ENCODE peak calls at places on chromosomes 1 and 21, in eight cellular contexts. Y is breast epithelium, G is psoas muscle, A is heart left ventricle, Q is thoracic aorta, V is right atrium auricular region, M is mesenchymal stem cell, I is body of pancreas. C is an unnamed sample. For H3K36me3, the result is how much of the 10 kb centered on the place peaks cover.

GRCh38 chr1:29912413-29912812 is 676.1 kb downstream of the PTPRU start:
- DNase-seq in Y (no peak), G (no peak), A (no peak), Q (no peak), V (no peak), M (peak), I (no peak), C (no peak)

GRCh38 chr1:7435276-7436055 is 335.6 kb upstream of the VAMP3 start:
- DNase-seq in Y (no peak), G (no peak), A (no peak), Q (no peak), V (no peak), M (no peak), I (no peak), C (no peak)

GRCh38 chr1:34155851-34156250 is 9.2 kb downstream of the CSMD2 start:
- DNase-seq in Y (no peak), G (no peak), A (no peak), Q (no peak), V (no peak), M (no peak), I (no peak), C (no peak)

GRCh38 chr1:33057095-33057494 is 20.4 kb upstream of the AK2 start:
- DNase-seq in Y (no peak), G (no peak), A (no peak), Q (no peak), V (no peak), M (no peak), I (no peak), C (no peak)

GRCh38 chr1:59692591-59692990 is 122.2 kb upstream of the HOOK1 start:
- DNase-seq in Y (no peak), G (no peak), A (no peak), Q (no peak), V (no peak), M (peak), I (no peak), C (no peak)

GRCh38 chr1:159200759-159201158 is 3.9 kb upstream of the ACKR1 start:
- DNase-seq in Y (no peak), G (no peak), A (no peak), Q (no peak), V (no peak), M (no peak), I (no peak), C (no peak)

GRCh38 chr1:109532365-109533136 is 7.1 kb upstream of the GPR61 start:
- DNase-seq in Y (peak), G (peak), A (peak), Q (peak), V (peak), M (peak), I (peak), C (peak)

GRCh38 chr1:52403566-52404115 is 582 bp downstream of the ORC1 start:
- DNase-seq in Y (no peak), G (no peak), A (no peak), Q (no peak), V (no peak), M (peak), I (peak), C (no peak)

GRCh38 chr1:113615425-113615824 is 143.9 kb downstream of the PHTF1 start:
- DNase-seq in Y (no peak), G (no peak), A (no peak), Q (no peak), V (no peak), M (no peak), I (no peak), C (no peak)

GRCh38 chr21:32253215-32253641 is 25.6 kb downstream of the MIS18A start:
- DNase-seq in Y (no peak), G (no peak), A (peak), Q (no peak), V (peak), M (peak), I (peak), C (no peak)

GRCh38 chr21:32888971-32889370 is 117.4 kb upstream of the PAXBP1 start:
- DNase-seq in Y (no peak), G (no peak), A (no peak), Q (no peak), V (no peak), M (no peak), I (no peak), C (no peak)

GRCh38 chr1:43531453-43531905 is 796 bp downstream of the PTPRF start:
- DNase-seq in Y (no peak), G (no peak), A (no peak), Q (no peak), V (no peak), M (peak), I (peak), C (peak)

GRCh38 chr21:29449306-29449940 is 150.7 kb downstream of the BACH1 start:
- DNase-seq in Y (no peak), G (no peak), A (no peak), Q (no peak), V (no peak), M (no peak), I (no peak), C (no peak)

GRCh38 chr1:65170511-65171142 is 22.6 kb downstream of the AK4 start:
- DNase-seq in Y (peak), G (no peak), A (no peak), Q (no peak), V (no peak), M (peak), I (peak), C (no peak)

GRCh38 chr1:77768006-77768405 is 8.4 kb upstream of the USP33 start:
- DNase-seq in Y (no peak), G (no peak), A (no peak), Q (no peak), V (no peak), M (no peak), I (no peak), C (no peak)

DNA sequence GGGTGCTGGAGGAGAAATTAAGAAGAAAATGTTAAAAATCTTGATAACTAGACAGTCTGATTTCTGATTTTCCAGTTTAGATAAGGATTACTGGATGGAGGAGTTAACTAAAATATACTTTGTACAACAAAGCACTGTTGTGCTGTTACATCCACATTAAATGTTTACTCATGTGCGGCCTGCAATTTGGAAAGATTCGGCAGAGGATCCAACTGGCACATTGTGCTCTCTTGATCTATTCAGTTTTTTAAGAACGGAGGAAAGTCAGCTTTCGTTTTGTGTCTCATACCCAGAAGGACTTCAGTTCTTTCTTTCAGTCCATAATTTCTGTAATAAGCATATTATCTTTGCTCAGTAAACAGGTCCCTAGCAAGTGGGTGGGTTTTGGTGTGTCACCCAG is 52.5 kb downstream of the UCK2 start:
- DNase-seq in Y (no peak), G (no peak), A (no peak), Q (no peak), V (no peak), M (no peak), I (no peak), C (no peak)
- H3K27ac ChIP-seq in Y (peak), G (no peak), A (no peak), Q (no peak), V (no peak), M (no peak), I (no peak), C (no peak)

GRCh38 chr1:35447278-35447677 is 109.9 kb downstream of the KIAA0319L start:
- DNase-seq in Y (no peak), G (no peak), A (no peak), Q (no peak), V (no peak), M (peak), I (no peak), C (no peak)
- H3K36me3 ChIP-seq in Y (under half), G (under half), A (half or more), Q (under half), V (half or more), M (under half), I (under half), C (half or more)

GRCh38 chr1:161244888-161245287 is 6.9 kb upstream of the NR1I3 start:
- DNase-seq in Y (no peak), G (no peak), A (no peak), Q (no peak), V (no peak), M (no peak), I (peak), C (no peak)

GRCh38 chr1:161238039-161238473 is at the start of gene NR1I3:
- DNase-seq in Y (no peak), G (no peak), A (no peak), Q (no peak), V (no peak), M (no peak), I (no peak), C (no peak)

GRCh38 chr1:161235957-161236775 is 1.8 kb downstream of the NR1I3 start:
- DNase-seq in Y (no peak), G (no peak), A (no peak), Q (no peak), V (no peak), M (no peak), I (no peak), C (no peak)

GRCh38 chr1:161242313-161242712 is 4.3 kb upstream of the NR1I3 start:
- DNase-seq in Y (no peak), G (no peak), A (no peak), Q (no peak), V (no peak), M (no peak), I (no peak), C (no peak)

DNA sequence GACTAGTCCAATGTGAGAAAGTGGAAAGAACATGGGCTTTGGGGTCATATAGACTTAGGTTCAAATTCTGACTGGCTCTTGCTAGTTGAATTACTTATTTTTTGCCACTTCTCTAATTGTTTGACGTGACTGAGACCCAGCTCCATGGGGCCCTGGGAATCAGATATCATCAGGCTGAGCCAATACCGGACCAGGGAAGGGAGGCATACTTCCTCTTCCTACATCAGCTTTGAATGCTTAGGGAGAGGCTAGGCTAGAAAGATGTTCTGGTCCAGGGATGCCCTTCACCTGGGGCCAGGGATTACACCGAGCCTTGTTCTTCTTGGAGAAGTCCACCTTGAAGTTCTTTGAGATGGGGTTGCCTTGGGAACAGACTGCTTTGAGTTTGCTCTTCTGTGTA is 3.7 kb upstream of the NR1I3 start:
- DNase-seq in Y (no peak), G (no peak), A (no peak), Q (no peak), V (no peak), M (no peak), I (no peak), C (no peak)
- H3K27ac ChIP-seq in Y (no peak), G (no peak), A (no peak), Q (no peak), V (no peak), M (no peak), I (no peak), C (no peak)

GRCh38 chr1:25355841-25356395 is 17.8 kb downstream of the TMEM50A start:
- DNase-seq in Y (no peak), G (no peak), A (no peak), Q (no peak), V (no peak), M (no peak), I (no peak), C (no peak)

GRCh38 chr1:25356848-25357247 is 18.7 kb downstream of the TMEM50A start:
- DNase-seq in Y (no peak), G (no peak), A (no peak), Q (no peak), V (no peak), M (no peak), I (no peak), C (no peak)

GRCh38 chr1:25356441-25356840 is 18.3 kb downstream of the TMEM50A start:
- DNase-seq in Y (no peak), G (no peak), A (no peak), Q (no peak), V (no peak), M (no peak), I (no peak), C (no peak)

GRCh38 chr1:25361901-25362300 is 23.8 kb downstream of the TMEM50A start:
- DNase-seq in Y (no peak), G (no peak), A (no peak), Q (no peak), V (no peak), M (no peak), I (no peak), C (no peak)

GRCh38 chr1:25360596-25361581 is 22.8 kb downstream of the TMEM50A start:
- DNase-seq in Y (no peak), G (no peak), A (no peak), Q (no peak), V (no peak), M (peak), I (no peak), C (no peak)
- H3K36me3 ChIP-seq in Y (under half), G (under half), A (half or more), Q (under half), V (under half), M (under half), I (under half), C (half or more)

GRCh38 chr1:205296154-205296553 is 25.4 kb downstream of the NUAK2 start:
- DNase-seq in Y (no peak), G (no peak), A (no peak), Q (no peak), V (no peak), M (no peak), I (no peak), C (no peak)

GRCh38 chr1:205294914-205295310 is 26.6 kb downstream of the NUAK2 start:
- DNase-seq in Y (no peak), G (no peak), A (no peak), Q (no peak), V (no peak), M (no peak), I (no peak), C (no peak)

GRCh38 chr1:205291577-205291976 is 30.0 kb downstream of the NUAK2 start:
- DNase-seq in Y (no peak), G (no peak), A (no peak), Q (no peak), V (no peak), M (no peak), I (no peak), C (no peak)

GRCh38 chr1:205293350-205294074 is 28.0 kb downstream of the NUAK2 start:
- DNase-seq in Y (no peak), G (no peak), A (no peak), Q (no peak), V (no peak), M (no peak), I (no peak), C (no peak)

DNA sequence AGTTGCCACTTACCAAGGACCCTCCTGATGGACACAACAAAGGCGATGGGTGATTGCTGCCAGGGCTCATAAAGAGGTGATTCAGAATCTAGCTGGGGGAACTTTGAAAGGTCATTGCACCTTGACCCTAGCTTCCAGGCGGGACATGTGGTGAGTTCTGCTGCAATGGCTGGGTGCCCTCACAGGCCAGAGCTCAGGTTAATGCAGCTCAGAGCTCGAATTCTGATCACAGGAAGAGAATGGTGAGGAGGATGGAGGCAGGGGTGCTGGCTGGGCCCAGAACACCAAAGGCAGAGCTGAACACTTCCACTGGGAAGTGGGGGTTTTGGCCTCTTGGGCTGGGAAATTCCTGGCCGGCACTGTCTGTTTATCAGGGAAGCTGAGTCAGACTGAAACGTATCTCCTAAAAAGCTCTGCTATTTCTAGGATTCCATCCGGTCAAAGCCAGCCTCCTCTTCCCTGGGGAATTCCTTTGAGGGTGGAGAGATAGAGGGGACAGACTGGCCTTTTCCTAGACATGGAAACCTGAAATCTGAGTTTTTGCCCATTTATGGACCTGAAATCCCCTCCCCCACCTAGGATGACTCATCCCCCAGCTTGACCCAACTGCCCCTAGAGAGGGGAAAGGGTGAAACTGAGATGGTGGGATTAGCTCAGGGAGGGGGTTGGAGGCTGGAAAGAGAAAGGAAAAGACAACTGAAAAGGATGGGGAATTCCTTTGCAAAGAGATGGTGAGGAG is 27.2 kb downstream of the NUAK2 start:
- DNase-seq in Y (no peak), G (no peak), A (peak), Q (no peak), V (no peak), M (peak), I (no peak), C (no peak)
- H3K27ac ChIP-seq in Y (peak), G (peak), A (no peak), Q (no peak), V (peak), M (peak), I (peak), C (peak)

C was measured in upper lobe of right lung.